ENCODE peak calls at places on chromosomes 16 and 17, in six cellular contexts. A, X, N, W, V and H are unnamed samples.
A peak's percentile ranks its signal among the peaks of the same experiment; 100 is the strongest.

GRCh38 chr17:27315322-27315721 is 21.4 kb downstream of the WSB1 start:
- DNase-seq in A (peak; percentile 75), X (no peak), N (peak; percentile 18), W (peak; percentile 83), V (peak; percentile 90), H (no peak)

GRCh38 chr17:74244543-74244942 is 29.5 kb upstream of the DNAI2 start:
- DNase-seq in A (no peak), X (no peak), N (no peak), W (no peak), V (no peak), H (no peak)

GRCh38 chr16:3938843-3939624 is 58.5 kb upstream of the CREBBP start:
- DNase-seq in A (no peak), X (peak; percentile 82), N (peak; percentile 90), W (peak; percentile 43), V (peak; percentile 86), H (peak; percentile 83)

GRCh38 chr16:58048494-58048893 is 22.9 kb downstream of the MMP15 start:
- DNase-seq in A (no peak), X (peak; percentile 3), N (no peak), W (no peak), V (no peak), H (no peak)

GRCh38 chr17:39626671-39627169 is at the start of gene PPP1R1B:
- DNase-seq in A (no peak), X (no peak), N (peak; percentile 66), W (no peak), V (no peak), H (no peak)

GRCh38 chr17:40121191-40121885 is 433 bp upstream of the MSL1 start:
- DNase-seq in A (peak; percentile 39), X (peak; percentile 65), N (peak; percentile 46), W (peak; percentile 51), V (peak; percentile 68), H (no peak)

GRCh38 chr16:14496786-14497185 is 133.3 kb downstream of the PARN start:
- DNase-seq in A (no peak), X (no peak), N (no peak), W (no peak), V (no peak), H (no peak)

GRCh38 chr16:1309888-1310831 is 724 bp downstream of the UBE2I start:
- DNase-seq in A (peak; percentile 32), X (peak; percentile 66), N (no peak), W (peak; percentile 59), V (peak; percentile 58), H (no peak)

GRCh38 chr16:27181020-27181419 is 22.3 kb upstream of the KDM8 start:
- DNase-seq in A (no peak), X (no peak), N (peak; percentile 52), W (no peak), V (no peak), H (no peak)

GRCh38 chr17:67421869-67422273 is 44.8 kb downstream of the PITPNC1 start:
- DNase-seq in A (peak; percentile 100), X (peak; percentile 22), N (no peak), W (no peak), V (peak; percentile 71), H (no peak)

GRCh38 chr16:46690281-46691178 is 1.1 kb downstream of the ORC6 start:
- DNase-seq in A (no peak), X (no peak), N (no peak), W (no peak), V (peak; percentile 53), H (peak; percentile 25)
- TF ChIP-seq CTCF in A (no peak), X (no peak), N (no peak), W (no peak), V (no peak), H (no peak)

DNA sequence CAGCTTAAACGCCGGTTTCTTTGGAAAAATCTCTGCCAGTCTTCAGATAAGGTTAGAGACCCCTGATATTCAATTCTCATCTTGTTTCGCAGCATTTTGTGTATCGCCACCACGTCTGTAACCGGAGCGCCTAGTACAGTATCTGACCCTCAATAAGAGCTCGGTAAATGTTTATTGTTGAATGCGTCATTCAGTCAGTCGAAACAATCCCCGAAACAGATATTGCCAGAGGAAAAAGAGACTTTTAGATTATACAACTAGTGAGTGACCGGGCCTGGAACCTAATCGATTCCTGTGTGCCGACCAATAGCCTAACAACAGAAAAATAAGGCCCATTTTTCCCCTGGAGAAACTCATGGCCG is 626 bp downstream of the PELP1 start:
- DNase-seq in A (no peak), X (no peak), N (no peak), W (no peak), V (no peak), H (no peak)
- TF ChIP-seq CTCF in A (no peak), X (no peak), N (no peak), W (no peak), V (no peak), H (no peak)

GRCh38 chr16:79282806-79283205 is 317.7 kb downstream of the MAF start:
- DNase-seq in A (no peak), X (no peak), N (no peak), W (no peak), V (no peak), H (no peak)
- TF ChIP-seq CTCF in A (no peak), X (no peak), N (no peak), W (no peak), V (no peak), H (no peak)

DNA sequence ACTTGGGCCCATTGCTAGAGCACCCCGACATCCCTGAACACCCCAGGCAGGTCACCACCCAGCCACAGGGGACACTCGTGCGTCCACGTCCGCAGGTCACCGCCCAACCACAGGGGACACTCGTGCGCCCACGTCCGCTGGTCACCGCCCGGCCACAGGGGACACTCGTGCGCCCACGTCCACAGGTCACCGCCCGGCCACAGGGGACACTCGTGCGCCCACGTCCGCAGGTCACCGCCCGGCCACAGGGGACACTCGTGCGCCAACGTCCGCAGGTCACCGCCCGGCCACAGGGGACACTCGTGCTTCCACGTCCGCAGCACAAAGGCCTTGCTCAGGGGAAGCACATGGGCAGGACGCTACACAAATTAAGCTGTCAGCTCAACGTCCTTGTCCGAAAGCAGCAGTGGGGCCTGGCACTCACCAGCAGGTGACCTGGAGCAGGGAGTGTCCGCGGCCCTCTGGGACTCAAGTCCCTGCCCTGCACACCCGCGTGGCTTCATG is 17.7 kb downstream of the GALNS start:
- DNase-seq in A (no peak), X (no peak), N (no peak), W (no peak), V (no peak), H (no peak)
- TF ChIP-seq CTCF in A (no peak), X (no peak), N (peak; percentile 48), W (peak; percentile 29), V (no peak), H (no peak)